ENCODE peak calls at places on chromosomes 13 and 19, in six cellular contexts. One of them, this sample, is unnamed.
A peak's percentile ranks its signal among the peaks of the same experiment; 100 is the strongest.

GRCh38 chr19:19460761-19461265 is 54.5 kb downstream of the TSSK6 start:
- DNase-seq in stomach: peak; percentile 40
- DNase-seq in Panc1: no peak
- DNase-seq in GM23338: peak; percentile 76
- DNase-seq in HepG2: no peak
- DNase-seq in SK-N-SH: peak; percentile 72
- DNase-seq in this sample: peak; percentile 30

GRCh38 chr19:32177686-32178085 is 167.7 kb upstream of the ZNF507 start:
- DNase-seq in stomach: no peak
- DNase-seq in HepG2: no peak
- DNase-seq in SK-N-SH: no peak
- DNase-seq in Panc1: no peak
- DNase-seq in GM23338: no peak
- DNase-seq in this sample: no peak

GRCh38 chr13:49733181-49733951 is 42.1 kb upstream of the EBPL start:
- DNase-seq in stomach: no peak
- DNase-seq in GM23338: no peak
- DNase-seq in HepG2: peak; percentile 59
- DNase-seq in SK-N-SH: no peak
- DNase-seq in Panc1: no peak
- DNase-seq in this sample: peak; percentile 43

GRCh38 chr19:17576758-17577532 is 21.5 kb downstream of the COLGALT1 start:
- DNase-seq in stomach: no peak
- DNase-seq in GM23338: peak; percentile 98
- DNase-seq in Panc1: no peak
- DNase-seq in HepG2: no peak
- DNase-seq in SK-N-SH: peak; percentile 61
- DNase-seq in this sample: no peak

GRCh38 chr19:49895566-49896297 is 955 bp downstream of the IL4I1 start:
- DNase-seq in SK-N-SH: no peak
- DNase-seq in stomach: no peak
- DNase-seq in Panc1: no peak
- DNase-seq in GM23338: no peak
- DNase-seq in HepG2: no peak
- DNase-seq in this sample: no peak

GRCh38 chr13:50441141-50441540 is 402.4 kb downstream of the DLEU7 start:
- DNase-seq in GM23338: no peak
- DNase-seq in stomach: no peak
- DNase-seq in HepG2: no peak
- DNase-seq in Panc1: no peak
- DNase-seq in SK-N-SH: no peak
- DNase-seq in this sample: no peak

GRCh38 chr13:104868806-104869205 is 1666.7 kb downstream of the EFNB2 start:
- DNase-seq in stomach: no peak
- DNase-seq in Panc1: no peak
- DNase-seq in HepG2: no peak
- DNase-seq in GM23338: no peak
- DNase-seq in SK-N-SH: no peak
- DNase-seq in this sample: no peak

GRCh38 chr19:5031231-5032100 is 62.6 kb downstream of the KDM4B start:
- DNase-seq in SK-N-SH: peak; percentile 97
- DNase-seq in stomach: peak; percentile 86
- DNase-seq in HepG2: peak; percentile 73
- DNase-seq in GM23338: peak; percentile 91
- DNase-seq in Panc1: peak; percentile 50
- DNase-seq in this sample: peak; percentile 58

GRCh38 chr19:1248454-1249297 is at the start of gene MIDN:
- DNase-seq in GM23338: peak; percentile 90
- DNase-seq in SK-N-SH: peak; percentile 87
- DNase-seq in HepG2: peak; percentile 75
- DNase-seq in stomach: peak; percentile 90
- DNase-seq in Panc1: no peak
- DNase-seq in this sample: peak; percentile 74

GRCh38 chr13:93193682-93194081 is 32.9 kb upstream of the GPC6 start:
- DNase-seq in GM23338: no peak
- DNase-seq in stomach: no peak
- DNase-seq in SK-N-SH: no peak
- DNase-seq in Panc1: no peak
- DNase-seq in HepG2: no peak
- DNase-seq in this sample: no peak

DNA sequence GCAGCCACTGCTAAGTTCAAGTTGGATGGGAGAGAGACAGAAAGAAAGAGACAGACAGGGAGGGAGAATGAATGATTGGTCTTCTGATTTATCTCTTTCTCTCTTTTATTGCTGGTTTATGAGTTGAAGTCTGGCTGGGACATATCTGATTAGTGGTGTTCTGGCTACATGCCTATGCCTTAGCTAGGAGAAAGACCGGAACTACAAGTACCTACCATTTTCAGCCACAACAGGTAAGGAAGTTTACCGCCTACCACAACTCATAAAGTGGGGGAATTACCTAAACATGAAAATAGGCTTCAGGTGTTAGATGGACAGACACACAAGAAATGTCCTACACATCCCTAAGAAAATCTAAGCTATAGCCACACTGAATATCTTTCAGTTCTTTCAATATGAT is 36.6 kb upstream of the GPC6 start:
- DNase-seq in Panc1: no peak
- DNase-seq in stomach: no peak
- DNase-seq in HepG2: no peak
- DNase-seq in GM23338: no peak
- DNase-seq in SK-N-SH: no peak
- DNase-seq in this sample: no peak
- TF ChIP-seq POLR2AphosphoS5 in Panc1: no peak
- TF ChIP-seq POLR2AphosphoS5 in stomach: no peak
- TF ChIP-seq POLR2AphosphoS5 in HepG2: no peak
- TF ChIP-seq POLR2AphosphoS5 in GM23338: no peak
- TF ChIP-seq POLR2AphosphoS5 in SK-N-SH: no peak
- TF ChIP-seq POLR2AphosphoS5 in this sample: no peak

GRCh38 chr19:42279902-42280760 is 11.1 kb downstream of the CIC start:
- DNase-seq in GM23338: peak; percentile 79
- DNase-seq in stomach: peak; percentile 88
- DNase-seq in SK-N-SH: peak; percentile 96
- DNase-seq in HepG2: peak; percentile 79
- DNase-seq in Panc1: no peak
- DNase-seq in this sample: peak; percentile 87
- TF ChIP-seq POLR2AphosphoS5 in GM23338: no peak
- TF ChIP-seq POLR2AphosphoS5 in stomach: peak; percentile 74
- TF ChIP-seq POLR2AphosphoS5 in SK-N-SH: peak; percentile 80
- TF ChIP-seq POLR2AphosphoS5 in HepG2: peak; percentile 54
- TF ChIP-seq POLR2AphosphoS5 in Panc1: peak; percentile 68
- TF ChIP-seq POLR2AphosphoS5 in this sample: peak; percentile 81

GRCh38 chr19:40831502-40832430 is 18.5 kb downstream of the CYP2A6 start:
- DNase-seq in HepG2: peak; percentile 96
- DNase-seq in SK-N-SH: no peak
- DNase-seq in stomach: no peak
- DNase-seq in GM23338: no peak
- DNase-seq in Panc1: peak; percentile 59
- DNase-seq in this sample: no peak
- TF ChIP-seq POLR2AphosphoS5 in HepG2: no peak
- TF ChIP-seq POLR2AphosphoS5 in SK-N-SH: no peak
- TF ChIP-seq POLR2AphosphoS5 in stomach: no peak
- TF ChIP-seq POLR2AphosphoS5 in GM23338: no peak
- TF ChIP-seq POLR2AphosphoS5 in Panc1: no peak
- TF ChIP-seq POLR2AphosphoS5 in this sample: no peak

GRCh38 chr19:2634228-2634951 is 68.1 kb downstream of the GNG7 start:
- DNase-seq in stomach: peak; percentile 81
- DNase-seq in HepG2: no peak
- DNase-seq in GM23338: no peak
- DNase-seq in SK-N-SH: no peak
- DNase-seq in Panc1: no peak
- DNase-seq in this sample: no peak
- TF ChIP-seq POLR2AphosphoS5 in stomach: peak; percentile 68
- TF ChIP-seq POLR2AphosphoS5 in HepG2: no peak
- TF ChIP-seq POLR2AphosphoS5 in GM23338: no peak
- TF ChIP-seq POLR2AphosphoS5 in SK-N-SH: no peak
- TF ChIP-seq POLR2AphosphoS5 in Panc1: no peak
- TF ChIP-seq POLR2AphosphoS5 in this sample: no peak

GRCh38 chr19:11420894-11421606 is 1.9 kb upstream of the RGL3 start:
- DNase-seq in SK-N-SH: no peak
- DNase-seq in stomach: no peak
- DNase-seq in HepG2: no peak
- DNase-seq in GM23338: peak; percentile 86
- DNase-seq in Panc1: no peak
- DNase-seq in this sample: no peak
- TF ChIP-seq POLR2AphosphoS5 in SK-N-SH: no peak
- TF ChIP-seq POLR2AphosphoS5 in stomach: no peak
- TF ChIP-seq POLR2AphosphoS5 in HepG2: no peak
- TF ChIP-seq POLR2AphosphoS5 in GM23338: peak; percentile 57
- TF ChIP-seq POLR2AphosphoS5 in Panc1: no peak
- TF ChIP-seq POLR2AphosphoS5 in this sample: no peak

GRCh38 chr19:13906910-13907309 is 909 bp downstream of the CC2D1A start:
- DNase-seq in HepG2: no peak
- DNase-seq in stomach: no peak
- DNase-seq in GM23338: no peak
- DNase-seq in SK-N-SH: no peak
- DNase-seq in Panc1: no peak
- DNase-seq in this sample: no peak

GRCh38 chr19:13908674-13909073 is 2.7 kb downstream of the CC2D1A start:
- DNase-seq in SK-N-SH: no peak
- DNase-seq in HepG2: no peak
- DNase-seq in stomach: no peak
- DNase-seq in Panc1: no peak
- DNase-seq in GM23338: no peak
- DNase-seq in this sample: no peak

GRCh38 chr19:13909430-13909829 is 3.4 kb downstream of the CC2D1A start:
- DNase-seq in stomach: peak; percentile 53
- DNase-seq in Panc1: no peak
- DNase-seq in HepG2: no peak
- DNase-seq in GM23338: no peak
- DNase-seq in SK-N-SH: no peak
- DNase-seq in this sample: no peak

GRCh38 chr19:13905634-13906524 is at the start of the genes BRME1 and CC2D1A:
- DNase-seq in SK-N-SH: peak; percentile 99
- DNase-seq in HepG2: peak; percentile 76
- DNase-seq in stomach: peak; percentile 96
- DNase-seq in Panc1: peak; percentile 39
- DNase-seq in GM23338: peak; percentile 96
- DNase-seq in this sample: peak; percentile 88

GRCh38 chr19:13906525-13906904 is 514 bp downstream of the CC2D1A start:
- DNase-seq in stomach: peak; percentile 63
- DNase-seq in SK-N-SH: peak; percentile 56
- DNase-seq in GM23338: peak; percentile 43
- DNase-seq in HepG2: peak; percentile 58
- DNase-seq in Panc1: no peak
- DNase-seq in this sample: no peak
- TF ChIP-seq POLR2AphosphoS5 in stomach: no peak
- TF ChIP-seq POLR2AphosphoS5 in SK-N-SH: no peak
- TF ChIP-seq POLR2AphosphoS5 in GM23338: no peak
- TF ChIP-seq POLR2AphosphoS5 in HepG2: no peak
- TF ChIP-seq POLR2AphosphoS5 in Panc1: no peak
- TF ChIP-seq POLR2AphosphoS5 in this sample: no peak

DNA sequence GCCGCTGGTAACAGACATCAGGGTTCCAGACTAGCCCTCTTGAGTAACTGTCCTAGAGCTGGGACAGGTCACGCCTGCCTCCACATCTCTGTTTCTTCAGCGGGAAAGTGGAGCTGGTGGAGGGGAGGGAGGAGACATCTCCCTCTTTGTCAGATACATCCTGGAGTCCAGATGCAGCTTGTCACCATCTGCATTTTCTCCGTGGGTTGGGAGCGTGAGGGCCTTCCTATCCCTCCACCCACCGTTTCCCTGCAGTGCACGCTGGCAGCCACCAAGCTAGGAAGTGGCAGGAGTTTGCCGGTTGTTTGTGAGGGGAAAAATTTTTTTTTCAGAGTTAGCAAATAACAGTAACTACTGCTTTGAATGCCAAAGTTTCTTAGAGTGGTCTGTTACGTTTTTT is 20.0 kb upstream of the SMIM17 start:
- DNase-seq in GM23338: no peak
- DNase-seq in SK-N-SH: no peak
- DNase-seq in HepG2: no peak
- DNase-seq in stomach: no peak
- DNase-seq in Panc1: no peak
- DNase-seq in this sample: no peak
- TF ChIP-seq POLR2AphosphoS5 in GM23338: no peak
- TF ChIP-seq POLR2AphosphoS5 in SK-N-SH: no peak
- TF ChIP-seq POLR2AphosphoS5 in HepG2: no peak
- TF ChIP-seq POLR2AphosphoS5 in stomach: no peak
- TF ChIP-seq POLR2AphosphoS5 in Panc1: no peak
- TF ChIP-seq POLR2AphosphoS5 in this sample: no peak

This sample was measured in breast epithelium.